ENCODE peak calls at places on chromosomes 3 and 15, in five cellular contexts. B is tibial artery, P is mucosa of descending colon, I is kidney, W is BE2C. S is an unnamed sample. For H3K36me3, the result is how much of the 10 kb centered on the place peaks cover.

GRCh38 chr15:31292391-31293020 is 34.1 kb upstream of the KLF13 start:
- DNase-seq in I (peak), B (no peak), W (no peak), P (no peak), S (no peak)

GRCh38 chr3:124818398-124819150 is 68.6 kb downstream of the ITGB5 start:
- DNase-seq in B (no peak), I (no peak), W (no peak), P (no peak), S (no peak)

GRCh38 chr3:124587053-124587408 is 143.2 kb upstream of the UMPS start:
- DNase-seq in W (no peak), I (no peak), B (no peak), P (no peak), S (peak)

GRCh38 chr15:37921527-37922385 is 12.7 kb upstream of the TMCO5A start:
- DNase-seq in B (no peak), W (no peak), I (no peak), P (no peak), S (no peak)

GRCh38 chr15:88586401-88587162 is 34.6 kb upstream of the AEN start:
- DNase-seq in B (no peak), W (peak), I (no peak), P (no peak), S (no peak)

GRCh38 chr3:128482857-128483656 is 9.9 kb downstream of the GATA2 start:
- DNase-seq in W (peak), P (no peak), B (no peak), I (peak), S (no peak)

GRCh38 chr15:64760056-64760455 is 15.3 kb downstream of the RBPMS2 start:
- DNase-seq in I (peak), B (no peak), W (no peak), P (no peak), S (no peak)

GRCh38 chr3:44241706-44242105 is at the start of gene TOPAZ1:
- DNase-seq in I (no peak), P (no peak), B (no peak), W (no peak), S (no peak)

GRCh38 chr3:23567917-23568316 is 237.8 kb upstream of the UBE2E1 start:
- DNase-seq in W (no peak), B (no peak), P (no peak), I (no peak), S (no peak)

GRCh38 chr15:85860394-85861161 is 65.9 kb upstream of the KLHL25 start:
- DNase-seq in B (no peak), I (no peak), W (no peak), P (no peak), S (no peak)

GRCh38 chr15:26771917-26772587 is 814 bp downstream of the GABRB3 start:
- DNase-seq in P (no peak), B (no peak), I (no peak), W (peak), S (peak)

GRCh38 chr3:183583331-183584245 is 28.1 kb upstream of the KLHL6 start:
- DNase-seq in W (no peak), P (no peak), B (no peak), I (no peak), S (no peak)

GRCh38 chr3:72052841-72053409 is 268.0 kb upstream of the PROK2 start:
- DNase-seq in I (no peak), W (no peak), B (no peak), P (no peak), S (no peak)

GRCh38 chr3:114093596-114093995 is 37.1 kb downstream of the QTRT2 start:
- DNase-seq in I (no peak), W (no peak), B (no peak), P (no peak), S (no peak)

GRCh38 chr3:136332776-136333175 is 82.6 kb downstream of the PCCB start:
- DNase-seq in P (no peak), I (no peak), B (no peak), W (no peak), S (no peak)

GRCh38 chr3:193847402-193847801 is 254.4 kb downstream of the OPA1 start:
- DNase-seq in P (no peak), B (no peak), W (no peak), I (no peak), S (no peak)

GRCh38 chr3:11908981-11909698 is 62.5 kb upstream of the TAMM41 start:
- DNase-seq in B (no peak), W (no peak), P (no peak), I (no peak), S (no peak)

GRCh38 chr3:14505803-14506500 is 34.2 kb downstream of the GRIP2 start:
- DNase-seq in B (no peak), P (no peak), I (peak), W (no peak), S (no peak)

GRCh38 chr15:40314723-40315276 is 7.1 kb upstream of the PLCB2 start:
- DNase-seq in I (no peak), P (no peak), W (no peak), B (peak), S (no peak)

GRCh38 chr3:73070675-73071575 is 9.5 kb downstream of the EBLN2 start:
- DNase-seq in B (no peak), I (no peak), W (no peak), P (no peak), S (no peak)

GRCh38 chr3:132286035-132286434 is 31.2 kb upstream of the ACP3 start:
- DNase-seq in W (no peak), I (no peak), B (no peak), P (no peak), S (no peak)

GRCh38 chr15:74053941-74054529 is 28.3 kb downstream of the GOLGA6A start:
- DNase-seq in I (peak), P (peak), B (peak), W (peak), S (peak)

GRCh38 chr3:58627941-58628340 is 38.6 kb downstream of the FAM3D start:
- DNase-seq in W (no peak), B (no peak), P (no peak), I (no peak), S (no peak)

GRCh38 chr15:80160570-80161156 is 7.9 kb downstream of the FAH start:
- DNase-seq in W (no peak), P (peak), I (no peak), B (peak), S (no peak)

GRCh38 chr3:184757010-184757651 is 45.3 kb upstream of the MAGEF1 start:
- DNase-seq in P (peak), I (peak), B (peak), W (no peak), S (no peak)

GRCh38 chr15:31086344-31086743 is 15.2 kb downstream of the TRPM1 start:
- DNase-seq in W (no peak), I (no peak), B (no peak), P (no peak), S (no peak)

GRCh38 chr15:64699767-64700388 is 75.5 kb downstream of the RBPMS2 start:
- DNase-seq in W (peak), P (no peak), B (peak), I (no peak), S (peak)

GRCh38 chr3:125108833-125109540 is 53.2 kb upstream of the HEG1 start:
- DNase-seq in B (no peak), W (no peak), I (no peak), P (no peak), S (no peak)

GRCh38 chr3:129023909-129024308 is 22.8 kb downstream of the EFCC1 start:
- DNase-seq in I (no peak), B (no peak), W (no peak), P (no peak), S (no peak)

GRCh38 chr3:127820221-127820870 is 2.0 kb downstream of the MGLL start:
- DNase-seq in W (peak), I (peak), B (no peak), P (no peak), S (no peak)

GRCh38 chr3:51477360-51477711 is 22.5 kb downstream of the DCAF1 start:
- DNase-seq in B (no peak), P (no peak), W (no peak), I (no peak), S (no peak)

GRCh38 chr3:16290007-16290826 is 25.2 kb downstream of the OXNAD1 start:
- DNase-seq in B (no peak), I (no peak), P (no peak), W (peak), S (no peak)

GRCh38 chr3:141074529-141074928 is 23.4 kb downstream of the SPSB4 start:
- DNase-seq in B (peak), P (no peak), I (no peak), W (peak), S (no peak)

GRCh38 chr3:172673210-172673679 is 37.6 kb downstream of the NCEH1 start:
- DNase-seq in W (peak), P (no peak), I (no peak), B (no peak), S (no peak)

GRCh38 chr3:115903843-115904242 is 280.5 kb downstream of the GAP43 start:
- DNase-seq in B (no peak), W (no peak), I (no peak), P (no peak), S (no peak)

GRCh38 chr3:4355401-4356224 is 52.4 kb downstream of the SETMAR start:
- DNase-seq in B (no peak), W (peak), I (peak), P (no peak), S (peak)

GRCh38 chr15:33149919-33150318 is 44.6 kb downstream of the FMN1 start:
- DNase-seq in P (no peak), W (no peak), I (no peak), B (no peak), S (no peak)

GRCh38 chr3:123540285-123540684 is 44.6 kb downstream of the HACD2 start:
- DNase-seq in P (no peak), I (no peak), B (no peak), W (no peak), S (no peak)

GRCh38 chr3:38227989-38228388 is 37.6 kb upstream of the SLC22A13 start:
- DNase-seq in W (no peak), P (no peak), I (no peak), B (no peak), S (no peak)

GRCh38 chr3:41204369-41204768 is 5.1 kb downstream of the CTNNB1 start:
- DNase-seq in B (no peak), I (no peak), W (no peak), P (no peak), S (no peak)
- H3K36me3 ChIP-seq in B (under half), I (under half), W (under half), P (under half), S (under half)

GRCh38 chr3:32147935-32148334 is 41.5 kb downstream of the GPD1L start:
- DNase-seq in P (no peak), B (no peak), I (no peak), W (no peak), S (no peak)
- TF ChIP-seq CTCF in P (no peak), B (no peak), I (no peak), W (no peak), S (no peak)

DNA sequence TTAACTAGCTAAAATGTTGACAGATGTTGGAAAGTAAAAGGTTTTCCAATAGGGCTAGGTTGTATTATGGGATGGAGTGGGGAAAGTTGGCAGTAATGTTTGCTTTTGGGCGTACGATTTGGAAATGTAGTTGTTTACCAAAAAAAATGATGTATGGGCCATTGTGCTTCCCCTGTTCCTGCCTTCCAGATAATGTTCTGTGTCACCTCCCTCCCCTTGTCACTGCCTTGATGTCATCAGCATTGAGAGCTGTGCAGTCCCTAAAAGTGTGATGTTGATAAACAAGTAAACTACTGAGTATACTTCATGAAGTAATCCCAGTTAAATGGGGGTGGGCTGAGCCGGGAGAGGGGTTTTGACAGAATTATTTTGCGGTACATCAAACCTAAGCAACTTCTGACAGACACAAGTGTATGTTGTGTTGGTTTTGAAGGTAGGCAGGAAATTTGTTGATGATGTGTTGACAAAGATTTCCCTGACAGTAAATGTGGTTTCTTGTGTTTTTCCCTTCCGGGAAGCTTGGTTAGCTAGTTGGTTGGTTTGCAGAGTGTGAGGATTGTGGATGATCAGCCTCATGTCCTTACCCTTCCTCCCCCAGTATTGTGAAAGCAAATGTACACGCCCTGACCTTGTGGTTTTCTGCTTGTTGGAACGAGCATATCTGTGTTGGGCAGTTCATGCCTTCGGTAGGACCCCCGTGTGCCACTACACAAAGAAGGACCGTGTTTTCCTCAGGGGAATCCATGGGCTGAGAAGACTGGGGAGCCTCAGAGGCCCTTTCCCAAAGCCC is 87.3 kb downstream of the PGPEP1L start:
- DNase-seq in P (no peak), W (no peak), I (no peak), B (no peak), S (no peak)
- H3K36me3 ChIP-seq in P (under half), W (half or more), I (half or more), B (half or more), S (under half)

GRCh38 chr3:188202358-188203138 is 48.6 kb downstream of the LPP start:
- DNase-seq in I (no peak), B (no peak), W (no peak), P (no peak), S (no peak)
- TF ChIP-seq CTCF in I (no peak), B (peak), W (peak), P (no peak), S (no peak)

GRCh38 chr3:8942115-8942514 is 21.2 kb downstream of the RAD18 start:
- DNase-seq in B (no peak), P (no peak), I (no peak), W (no peak), S (no peak)

GRCh38 chr3:8942746-8943488 is 20.4 kb downstream of the RAD18 start:
- DNase-seq in I (no peak), B (no peak), P (no peak), W (no peak), S (no peak)

DNA sequence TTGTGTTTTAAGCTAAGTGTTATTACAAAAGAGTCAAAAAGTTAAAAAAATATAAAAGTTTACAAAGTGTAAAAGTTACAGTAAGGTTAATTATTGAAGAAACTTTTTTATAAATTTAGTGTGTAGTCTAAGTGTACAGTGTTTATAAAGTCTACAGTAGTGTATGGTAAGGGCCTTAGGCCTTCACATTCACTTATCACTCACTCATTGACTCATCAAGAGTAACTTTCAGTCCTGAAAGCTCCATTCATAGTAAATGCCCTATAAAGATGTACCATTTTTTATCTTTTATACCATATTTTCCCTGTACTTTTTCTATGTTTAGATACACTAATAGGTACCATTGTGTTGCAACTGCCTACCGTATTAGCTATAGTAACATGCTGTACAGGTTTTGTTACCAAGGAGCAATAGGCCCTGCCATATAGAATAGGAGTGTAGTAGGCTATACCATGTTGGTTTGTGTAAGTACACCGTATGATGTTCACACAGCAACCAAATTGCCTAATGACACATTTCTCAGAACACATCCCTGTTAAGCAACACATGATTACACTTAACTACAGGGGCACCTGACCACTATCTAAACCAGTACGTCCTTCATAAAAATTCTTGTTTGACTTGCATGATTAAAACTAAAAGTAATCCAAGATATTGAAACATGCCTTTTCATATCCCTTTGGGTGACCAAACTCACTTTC is 17.2 kb downstream of the RAD18 start:
- DNase-seq in W (no peak), P (no peak), B (no peak), I (no peak), S (no peak)
- H3K36me3 ChIP-seq in W (under half), P (under half), B (under half), I (under half), S (under half)

DNA sequence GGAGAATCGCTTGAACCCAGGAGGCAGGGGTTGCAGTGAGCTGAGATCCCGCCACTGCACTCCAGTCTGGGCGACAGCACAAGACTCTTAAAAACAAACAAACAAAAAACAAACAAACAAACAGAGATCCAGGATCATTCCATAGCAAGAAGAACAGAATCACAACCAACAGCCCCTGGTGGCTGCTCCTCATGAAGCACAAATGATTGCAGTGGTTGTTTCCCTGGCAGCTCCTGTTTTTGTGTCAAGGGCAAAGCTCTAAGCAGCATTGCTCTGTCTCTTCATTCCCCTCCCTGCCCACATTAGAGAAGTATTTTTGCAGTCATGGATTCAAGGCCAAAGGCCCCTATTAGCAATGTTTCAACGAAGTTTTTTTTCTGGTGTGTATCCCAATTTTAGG is 25.8 kb upstream of the BLM start:
- DNase-seq in I (no peak), P (no peak), W (no peak), B (no peak), S (no peak)
- TF ChIP-seq CTCF in I (no peak), P (no peak), W (no peak), B (no peak), S (no peak)